ENCODE peak calls at places on chromosomes 6 and 20, in six cellular contexts. M is stomach, D is Panc1, Z is GM12891, B is GM23338, K is upper lobe of left lung. V is an unnamed sample.

GRCh38 chr20:47843886-47844567 is 58.7 kb upstream of the SULF2 start:
- DNase-seq in M (no peak), D (no peak), Z (no peak), B (peak), K (no peak), V (no peak)

GRCh38 chr6:143058987-143059386 is 1.7 kb upstream of the AIG1 start:
- DNase-seq in M (no peak), D (no peak), Z (no peak), B (peak), K (no peak), V (no peak)

GRCh38 chr6:136921936-136922679 is at the start of gene SLC35D3:
- DNase-seq in M (no peak), D (no peak), Z (peak), B (peak), K (peak), V (no peak)

GRCh38 chr20:10672579-10673127 is 1.1 kb downstream of the JAG1 start:
- DNase-seq in M (peak), D (no peak), Z (no peak), B (peak), K (peak), V (peak)

GRCh38 chr20:45138451-45139300 is 14.4 kb upstream of the WFDC12 start:
- DNase-seq in M (peak), D (no peak), Z (peak), B (peak), K (peak), V (peak)

GRCh38 chr6:41769376-41769775 is 10.3 kb downstream of the FRS3 start:
- DNase-seq in M (no peak), D (no peak), Z (no peak), B (no peak), K (no peak), V (peak)

GRCh38 chr20:23445596-23446217 is 6.2 kb downstream of the CSTL1 start:
- DNase-seq in M (no peak), D (no peak), Z (no peak), B (no peak), K (no peak), V (no peak)

GRCh38 chr6:104305206-104305605 is 554.5 kb downstream of the HACE1 start:
- DNase-seq in M (no peak), D (no peak), Z (no peak), B (no peak), K (no peak), V (no peak)

GRCh38 chr20:62122659-62123449 is 579 bp downstream of the LSM14B start:
- DNase-seq in M (peak), D (no peak), Z (peak), B (peak), K (peak), V (peak)

GRCh38 chr20:362271-363254 is 15.7 kb downstream of the NRSN2 start:
- DNase-seq in M (peak), D (no peak), Z (no peak), B (peak), K (no peak), V (peak)

GRCh38 chr6:166277021-166277420 is 31.2 kb downstream of the PRR18 start:
- DNase-seq in M (no peak), D (no peak), Z (no peak), B (peak), K (no peak), V (no peak)

GRCh38 chr6:39321761-39322160 is 741 bp downstream of the KCNK16 start:
- DNase-seq in M (no peak), D (no peak), Z (no peak), B (no peak), K (no peak), V (no peak)

GRCh38 chr6:30752164-30752927 is 8.0 kb upstream of the IER3 start:
- DNase-seq in M (peak), D (peak), Z (no peak), B (no peak), K (peak), V (peak)

GRCh38 chr20:62702886-62703852 is 5.5 kb upstream of the NTSR1 start:
- DNase-seq in M (peak), D (peak), Z (no peak), B (no peak), K (no peak), V (no peak)

GRCh38 chr6:120774275-120774674 is 560.0 kb downstream of the TBC1D32 start:
- DNase-seq in M (no peak), D (no peak), Z (no peak), B (no peak), K (no peak), V (no peak)

GRCh38 chr6:153074761-153075160 is 56.3 kb downstream of the RGS17 start:
- DNase-seq in M (no peak), D (no peak), Z (no peak), B (no peak), K (no peak), V (no peak)

GRCh38 chr6:155108070-155108815 is 113.1 kb downstream of the TIAM2 start:
- DNase-seq in M (no peak), D (no peak), Z (no peak), B (no peak), K (no peak), V (no peak)

GRCh38 chr20:46715292-46715756 is 5.9 kb downstream of the SLC2A10 start:
- DNase-seq in M (peak), D (no peak), Z (no peak), B (peak), K (no peak), V (no peak)

GRCh38 chr6:56741472-56741871 is 98.8 kb upstream of the DST start:
- DNase-seq in M (no peak), D (no peak), Z (no peak), B (peak), K (no peak), V (no peak)

GRCh38 chr6:109485536-109485935 is 2.5 kb upstream of the ZBTB24 start:
- DNase-seq in M (no peak), D (no peak), Z (no peak), B (no peak), K (no peak), V (no peak)

GRCh38 chr6:153210083-153210482 is 79.0 kb upstream of the RGS17 start:
- DNase-seq in M (no peak), D (no peak), Z (no peak), B (no peak), K (no peak), V (no peak)

GRCh38 chr20:62804632-62805364 is at the start of gene OGFR:
- DNase-seq in M (peak), D (no peak), Z (peak), B (peak), K (peak), V (no peak)

GRCh38 chr20:52965819-52966218 is 6.3 kb upstream of the TSHZ2 start:
- DNase-seq in M (no peak), D (no peak), Z (no peak), B (no peak), K (no peak), V (no peak)

GRCh38 chr6:134621858-134622257 is 303.9 kb upstream of the SGK1 start:
- DNase-seq in M (peak), D (no peak), Z (no peak), B (no peak), K (no peak), V (no peak)

GRCh38 chr20:1848378-1848777 is 46.8 kb upstream of the SIRPA start:
- DNase-seq in M (no peak), D (no peak), Z (no peak), B (no peak), K (no peak), V (no peak)

GRCh38 chr20:44019638-44020335 is 105.1 kb downstream of the TOX2 start:
- DNase-seq in M (no peak), D (no peak), Z (no peak), B (no peak), K (no peak), V (peak)

GRCh38 chr6:170316071-170316470 is 9.5 kb downstream of the FAM120B start:
- DNase-seq in M (no peak), D (no peak), Z (no peak), B (no peak), K (no peak), V (no peak)

GRCh38 chr6:27163858-27164257 is 83.6 kb upstream of the PRSS16 start:
- DNase-seq in M (no peak), D (no peak), Z (no peak), B (no peak), K (no peak), V (no peak)

GRCh38 chr6:70337379-70338073 is 34.6 kb upstream of the COL9A1 start:
- DNase-seq in M (no peak), D (no peak), Z (no peak), B (no peak), K (no peak), V (no peak)

GRCh38 chr20:59830107-59831023 is 103.1 kb downstream of the SYCP2 start:
- DNase-seq in M (no peak), D (no peak), Z (no peak), B (no peak), K (no peak), V (peak)

GRCh38 chr20:35281506-35282101 is 3.0 kb downstream of the EIF6 start:
- DNase-seq in M (no peak), D (no peak), Z (no peak), B (no peak), K (no peak), V (no peak)

DNA sequence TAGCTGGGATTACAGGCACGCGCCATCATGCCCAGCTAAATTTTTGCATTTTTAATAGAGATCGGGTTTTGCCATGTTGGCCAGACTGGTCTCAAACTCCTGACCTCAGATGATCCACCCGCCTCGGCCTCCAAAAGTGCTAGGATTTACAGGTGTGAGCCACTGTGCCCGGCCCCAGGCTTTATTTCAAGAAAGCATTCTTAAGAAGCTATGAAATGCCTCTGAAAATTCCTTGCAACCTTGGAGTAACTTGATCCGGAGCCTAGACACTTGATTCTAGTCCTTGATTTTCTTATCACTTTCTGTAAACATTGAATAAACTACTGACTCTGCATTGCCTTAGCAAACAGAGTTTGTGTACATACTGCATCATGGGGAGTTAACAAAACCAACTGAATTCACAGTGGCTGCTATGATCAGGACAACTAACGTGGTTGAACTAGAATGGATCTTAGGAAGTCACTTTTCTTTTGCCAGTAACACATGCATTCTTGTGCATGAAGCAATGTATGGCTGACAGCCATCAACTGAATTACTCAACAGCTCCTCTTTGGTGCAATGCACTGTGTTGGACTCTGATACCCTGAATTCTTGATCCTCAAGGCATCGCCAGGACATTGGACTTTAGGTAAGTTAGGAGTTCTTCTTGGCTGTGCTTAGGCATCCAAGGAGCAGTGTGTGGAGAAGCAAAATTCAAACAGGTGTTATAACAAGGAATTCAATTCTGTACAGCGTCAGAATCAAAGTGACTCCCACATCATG is 102.8 kb upstream of the TMEM170B start:
- DNase-seq in M (peak), D (no peak), Z (no peak), B (no peak), K (no peak), V (no peak)
- TF ChIP-seq POLR2AphosphoS5 in M (peak), D (no peak), Z (no peak), B (no peak), K (peak), V (no peak)

DNA sequence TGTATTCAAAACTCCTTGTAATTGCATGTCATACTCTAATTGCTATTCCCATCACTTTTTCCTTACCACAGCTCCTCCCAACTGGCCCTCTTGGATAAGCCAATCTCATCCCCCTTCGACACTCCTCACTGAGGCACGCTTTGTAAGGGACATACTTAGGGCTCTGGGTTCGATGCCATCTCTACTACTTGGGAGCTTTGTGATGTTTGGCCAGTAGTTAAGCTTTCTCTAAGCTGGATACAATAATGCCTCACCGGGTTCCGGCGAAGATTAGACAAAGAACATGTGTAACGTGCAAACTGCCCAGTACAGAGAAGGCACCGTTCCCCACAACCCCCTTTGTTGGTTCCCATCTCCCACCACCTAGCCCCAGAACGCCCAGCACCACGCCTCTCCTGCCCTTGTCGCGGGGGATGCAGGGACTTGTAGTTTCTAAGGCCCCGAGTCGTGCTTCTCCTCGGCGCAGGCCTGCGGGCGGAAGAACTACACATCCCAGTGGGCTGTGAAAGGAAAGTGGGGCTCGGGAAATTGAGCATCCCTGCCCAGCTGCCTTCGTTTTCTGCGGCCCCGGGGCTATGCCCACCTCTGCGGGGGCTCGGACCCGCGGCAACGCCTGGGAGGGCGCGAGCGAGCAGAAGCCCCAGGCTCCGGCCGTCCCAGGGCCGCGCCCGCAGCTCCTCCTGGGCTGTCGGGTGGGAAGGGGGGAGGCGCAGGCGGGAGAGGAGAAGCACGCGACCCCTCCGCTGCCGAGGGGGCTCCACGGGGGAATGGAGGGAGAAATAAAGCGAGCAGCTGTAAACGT is 1.1 kb upstream of the ZDHHC14 start:
- DNase-seq in M (peak), D (peak), Z (peak), B (peak), K (peak), V (peak)
- TF ChIP-seq POLR2AphosphoS5 in M (peak), D (no peak), Z (no peak), B (peak), K (peak), V (no peak)

DNA sequence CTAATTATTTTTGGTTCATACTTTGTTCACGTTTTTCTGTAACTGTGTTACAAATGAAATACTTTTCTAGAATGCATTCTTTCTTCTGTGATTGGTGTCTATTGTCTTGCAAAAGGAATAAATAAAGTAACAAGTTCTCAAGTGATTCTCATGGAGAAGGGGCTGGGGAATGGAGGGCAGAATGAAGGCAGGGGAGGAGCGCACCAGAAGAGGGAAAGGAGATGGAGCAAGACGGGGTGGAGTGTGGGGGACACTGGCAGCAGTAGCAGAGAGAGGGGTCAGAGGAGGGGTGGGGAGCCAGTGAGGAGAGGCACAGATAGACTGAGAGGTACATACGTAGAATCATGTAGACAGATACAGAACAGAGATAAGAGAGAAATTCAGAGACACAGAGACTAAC is 136.5 kb downstream of the CARMIL1 start:
- DNase-seq in M (no peak), D (no peak), Z (no peak), B (peak), K (no peak), V (no peak)
- TF ChIP-seq POLR2AphosphoS5 in M (no peak), D (no peak), Z (no peak), B (no peak), K (no peak), V (no peak)

GRCh38 chr6:131001113-131001776 is 61.8 kb downstream of the EPB41L2 start:
- DNase-seq in M (no peak), D (no peak), Z (no peak), B (no peak), K (no peak), V (no peak)

GRCh38 chr6:131003419-131004386 is 59.3 kb downstream of the EPB41L2 start:
- DNase-seq in M (no peak), D (no peak), Z (no peak), B (no peak), K (no peak), V (no peak)

GRCh38 chr6:130997061-130997753 is 65.8 kb downstream of the EPB41L2 start:
- DNase-seq in M (no peak), D (no peak), Z (no peak), B (no peak), K (no peak), V (no peak)

GRCh38 chr6:131001945-131002661 is 60.9 kb downstream of the EPB41L2 start:
- DNase-seq in M (no peak), D (no peak), Z (no peak), B (no peak), K (no peak), V (no peak)

DNA sequence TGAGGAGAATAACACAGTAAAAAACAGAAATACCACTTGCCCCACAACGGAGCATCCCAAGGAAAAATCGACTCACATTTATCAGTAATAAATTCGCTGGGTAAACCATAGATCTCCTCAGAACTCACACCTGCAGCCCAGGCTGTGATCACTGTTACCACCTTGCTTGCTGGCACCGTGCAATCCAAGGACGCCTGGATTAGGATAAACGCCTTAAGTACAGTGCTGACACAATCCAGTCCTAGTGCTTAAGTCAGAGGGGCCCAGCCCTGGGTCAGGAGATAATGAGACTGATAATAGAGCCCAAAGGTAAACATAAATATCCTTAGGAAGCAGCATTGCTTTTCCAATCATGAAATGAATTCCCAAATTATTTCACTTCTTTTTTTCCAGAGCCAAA is 62.5 kb downstream of the EPB41L2 start:
- DNase-seq in M (no peak), D (no peak), Z (no peak), B (no peak), K (no peak), V (no peak)
- TF ChIP-seq POLR2AphosphoS5 in M (no peak), D (no peak), Z (no peak), B (no peak), K (no peak), V (no peak)

GRCh38 chr6:138162104-138162946 is 586 bp downstream of the ARFGEF3 start:
- DNase-seq in M (peak), D (no peak), Z (no peak), B (peak), K (no peak), V (no peak)

GRCh38 chr6:138160329-138161117 is 1.2 kb upstream of the ARFGEF3 start:
- DNase-seq in M (no peak), D (no peak), Z (no peak), B (no peak), K (no peak), V (no peak)

GRCh38 chr6:138161118-138161433 is 663 bp upstream of the ARFGEF3 start:
- DNase-seq in M (no peak), D (no peak), Z (no peak), B (peak), K (no peak), V (no peak)

GRCh38 chr6:138162947-138163569 is 1.3 kb downstream of the ARFGEF3 start:
- DNase-seq in M (no peak), D (no peak), Z (no peak), B (peak), K (no peak), V (no peak)

GRCh38 chr6:138161434-138162103 is at the start of gene ARFGEF3:
- DNase-seq in M (peak), D (no peak), Z (peak), B (peak), K (peak), V (peak)
- TF ChIP-seq POLR2AphosphoS5 in M (peak), D (no peak), Z (no peak), B (peak), K (no peak), V (no peak)

GRCh38 chr20:36402708-36403107 is 96.6 kb downstream of the DLGAP4 start:
- DNase-seq in M (no peak), D (no peak), Z (no peak), B (no peak), K (no peak), V (no peak)

GRCh38 chr20:36404435-36404978 is 98.4 kb downstream of the DLGAP4 start:
- DNase-seq in M (no peak), D (no peak), Z (no peak), B (no peak), K (no peak), V (no peak)

GRCh38 chr20:36407196-36407733 is 101.1 kb downstream of the DLGAP4 start:
- DNase-seq in M (no peak), D (no peak), Z (no peak), B (no peak), K (no peak), V (no peak)

GRCh38 chr20:36405255-36405654 is 99.1 kb downstream of the DLGAP4 start:
- DNase-seq in M (no peak), D (no peak), Z (no peak), B (no peak), K (no peak), V (no peak)

GRCh38 chr20:36408219-36408618 is 102.1 kb downstream of the DLGAP4 start:
- DNase-seq in M (peak), D (no peak), Z (no peak), B (peak), K (no peak), V (peak)
- TF ChIP-seq POLR2AphosphoS5 in M (no peak), D (no peak), Z (no peak), B (no peak), K (no peak), V (no peak)

DNA sequence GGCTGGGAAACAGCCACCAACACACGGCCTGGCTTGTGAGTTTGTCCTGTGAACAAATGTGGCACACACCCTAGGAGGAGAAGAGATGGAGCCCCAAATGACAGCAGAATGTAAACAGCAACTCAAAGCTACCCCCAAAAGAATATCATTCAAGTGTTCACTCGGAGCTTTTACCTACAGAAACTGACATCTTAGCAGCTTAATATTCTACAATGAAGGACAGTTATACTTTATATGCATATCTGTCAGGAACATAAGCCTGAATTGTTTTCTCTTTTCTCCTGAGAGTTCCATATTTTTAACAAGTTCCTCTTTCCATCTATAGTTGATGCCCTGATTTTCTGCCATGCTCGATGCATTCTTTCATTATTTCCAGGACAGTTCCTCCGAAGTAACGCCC is 566.0 kb upstream of the MAP3K7 start:
- DNase-seq in M (no peak), D (no peak), Z (no peak), B (no peak), K (no peak), V (no peak)
- TF ChIP-seq POLR2AphosphoS5 in M (no peak), D (no peak), Z (no peak), B (no peak), K (no peak), V (no peak)

GRCh38 chr20:3795511-3796468 is at the start of gene CDC25B:
- DNase-seq in M (peak), D (peak), Z (peak), B (peak), K (peak), V (peak)
- TF ChIP-seq POLR2AphosphoS5 in M (peak), D (peak), Z (no peak), B (peak), K (peak), V (peak)

V was measured in suprapubic skin.